ENCODE peak calls at places on chromosome 11, in seven cellular contexts. One of them, this sample, is unnamed.

GRCh38 chr11:61815790-61816735 is 740 bp downstream of the FADS1 start:
- DNase-seq in fibroblast of mammary gland: peak
- DNase-seq in CD8-positive, alpha-beta T cell: peak
- DNase-seq in cardiac muscle cell: peak
- DNase-seq in osteocyte: no peak
- DNase-seq in GM23338: peak
- DNase-seq in kidney epithelial cell: no peak
- DNase-seq in this sample: no peak

GRCh38 chr11:75428301-75428724 is 4.7 kb downstream of the KLHL35 start:
- DNase-seq in cardiac muscle cell: peak
- DNase-seq in kidney epithelial cell: peak
- DNase-seq in fibroblast of mammary gland: peak
- DNase-seq in CD8-positive, alpha-beta T cell: peak
- DNase-seq in osteocyte: no peak
- DNase-seq in GM23338: peak
- DNase-seq in this sample: peak

GRCh38 chr11:61298663-61299244 is 3.6 kb upstream of the VWCE start:
- DNase-seq in osteocyte: no peak
- DNase-seq in CD8-positive, alpha-beta T cell: no peak
- DNase-seq in cardiac muscle cell: no peak
- DNase-seq in fibroblast of mammary gland: no peak
- DNase-seq in kidney epithelial cell: no peak
- DNase-seq in GM23338: no peak
- DNase-seq in this sample: no peak

GRCh38 chr11:93908689-93909088 is 58.3 kb upstream of the VSTM5 start:
- DNase-seq in cardiac muscle cell: no peak
- DNase-seq in CD8-positive, alpha-beta T cell: no peak
- DNase-seq in GM23338: peak
- DNase-seq in kidney epithelial cell: peak
- DNase-seq in fibroblast of mammary gland: peak
- DNase-seq in osteocyte: no peak
- DNase-seq in this sample: no peak

GRCh38 chr11:128520886-128521696 is 66.3 kb downstream of the ETS1 start:
- DNase-seq in fibroblast of mammary gland: peak
- DNase-seq in osteocyte: no peak
- DNase-seq in kidney epithelial cell: no peak
- DNase-seq in GM23338: no peak
- DNase-seq in CD8-positive, alpha-beta T cell: no peak
- DNase-seq in cardiac muscle cell: no peak
- DNase-seq in this sample: no peak

GRCh38 chr11:102116453-102117205 is 6.4 kb downstream of the YAP1 start:
- DNase-seq in cardiac muscle cell: no peak
- DNase-seq in osteocyte: no peak
- DNase-seq in GM23338: no peak
- DNase-seq in kidney epithelial cell: no peak
- DNase-seq in CD8-positive, alpha-beta T cell: no peak
- DNase-seq in fibroblast of mammary gland: no peak
- DNase-seq in this sample: no peak

GRCh38 chr11:21806982-21807749 is 385.7 kb upstream of the ANO5 start:
- DNase-seq in cardiac muscle cell: no peak
- DNase-seq in CD8-positive, alpha-beta T cell: no peak
- DNase-seq in osteocyte: no peak
- DNase-seq in kidney epithelial cell: no peak
- DNase-seq in GM23338: no peak
- DNase-seq in fibroblast of mammary gland: no peak
- DNase-seq in this sample: no peak

GRCh38 chr11:79342686-79343085 is 98.1 kb downstream of the TENM4 start:
- DNase-seq in fibroblast of mammary gland: no peak
- DNase-seq in CD8-positive, alpha-beta T cell: no peak
- DNase-seq in GM23338: no peak
- DNase-seq in osteocyte: no peak
- DNase-seq in cardiac muscle cell: no peak
- DNase-seq in kidney epithelial cell: no peak
- DNase-seq in this sample: no peak

GRCh38 chr11:27209562-27210005 is 153.4 kb downstream of the CCDC34 start:
- DNase-seq in cardiac muscle cell: peak
- DNase-seq in fibroblast of mammary gland: peak
- DNase-seq in CD8-positive, alpha-beta T cell: no peak
- DNase-seq in kidney epithelial cell: peak
- DNase-seq in osteocyte: no peak
- DNase-seq in GM23338: no peak
- DNase-seq in this sample: no peak

GRCh38 chr11:45238724-45239123 is 47.4 kb downstream of the SYT13 start:
- DNase-seq in kidney epithelial cell: peak
- DNase-seq in GM23338: no peak
- DNase-seq in cardiac muscle cell: no peak
- DNase-seq in CD8-positive, alpha-beta T cell: no peak
- DNase-seq in osteocyte: no peak
- DNase-seq in fibroblast of mammary gland: peak
- DNase-seq in this sample: no peak

GRCh38 chr11:126194121-126194543 is 17.3 kb downstream of the RPUSD4 start:
- DNase-seq in cardiac muscle cell: peak
- DNase-seq in osteocyte: no peak
- DNase-seq in fibroblast of mammary gland: peak
- DNase-seq in CD8-positive, alpha-beta T cell: no peak
- DNase-seq in GM23338: peak
- DNase-seq in kidney epithelial cell: no peak
- DNase-seq in this sample: peak

GRCh38 chr11:10927533-10927932 is 69.7 kb upstream of the ZBED5 start:
- DNase-seq in osteocyte: no peak
- DNase-seq in GM23338: no peak
- DNase-seq in CD8-positive, alpha-beta T cell: no peak
- DNase-seq in cardiac muscle cell: no peak
- DNase-seq in kidney epithelial cell: no peak
- DNase-seq in fibroblast of mammary gland: no peak
- DNase-seq in this sample: no peak

GRCh38 chr11:60084866-60085265 is 3.6 kb upstream of the MS4A2 start:
- DNase-seq in GM23338: no peak
- DNase-seq in cardiac muscle cell: no peak
- DNase-seq in fibroblast of mammary gland: no peak
- DNase-seq in kidney epithelial cell: no peak
- DNase-seq in CD8-positive, alpha-beta T cell: no peak
- DNase-seq in osteocyte: no peak
- DNase-seq in this sample: no peak

GRCh38 chr11:103700605-103701004 is 335.8 kb upstream of the DDI1 start:
- DNase-seq in osteocyte: no peak
- DNase-seq in CD8-positive, alpha-beta T cell: no peak
- DNase-seq in kidney epithelial cell: no peak
- DNase-seq in cardiac muscle cell: no peak
- DNase-seq in GM23338: no peak
- DNase-seq in fibroblast of mammary gland: peak
- DNase-seq in this sample: no peak

GRCh38 chr11:124327775-124328174 is 7.8 kb upstream of the OR8D2 start:
- DNase-seq in osteocyte: no peak
- DNase-seq in cardiac muscle cell: no peak
- DNase-seq in fibroblast of mammary gland: no peak
- DNase-seq in kidney epithelial cell: no peak
- DNase-seq in CD8-positive, alpha-beta T cell: no peak
- DNase-seq in GM23338: no peak
- DNase-seq in this sample: no peak

GRCh38 chr11:8638300-8638699 is 44.2 kb downstream of the TRIM66 start:
- DNase-seq in osteocyte: no peak
- DNase-seq in GM23338: peak
- DNase-seq in cardiac muscle cell: no peak
- DNase-seq in fibroblast of mammary gland: peak
- DNase-seq in CD8-positive, alpha-beta T cell: no peak
- DNase-seq in kidney epithelial cell: peak
- DNase-seq in this sample: no peak

GRCh38 chr11:1844221-1845094 is 5.7 kb downstream of the TNNI2 start:
- DNase-seq in fibroblast of mammary gland: peak
- DNase-seq in kidney epithelial cell: no peak
- DNase-seq in CD8-positive, alpha-beta T cell: no peak
- DNase-seq in GM23338: no peak
- DNase-seq in osteocyte: no peak
- DNase-seq in cardiac muscle cell: no peak
- DNase-seq in this sample: no peak

GRCh38 chr11:18633256-18634139 is 644 bp downstream of the SPTY2D1 start:
- DNase-seq in osteocyte: no peak
- DNase-seq in fibroblast of mammary gland: peak
- DNase-seq in cardiac muscle cell: no peak
- DNase-seq in GM23338: peak
- DNase-seq in CD8-positive, alpha-beta T cell: peak
- DNase-seq in kidney epithelial cell: no peak
- DNase-seq in this sample: no peak

GRCh38 chr11:40269865-40270264 is 1189.6 kb downstream of the LRRC4C start:
- DNase-seq in cardiac muscle cell: no peak
- DNase-seq in fibroblast of mammary gland: no peak
- DNase-seq in CD8-positive, alpha-beta T cell: no peak
- DNase-seq in osteocyte: no peak
- DNase-seq in kidney epithelial cell: no peak
- DNase-seq in GM23338: no peak
- DNase-seq in this sample: no peak

GRCh38 chr11:75325713-75326438 is 25.6 kb downstream of the ARRB1 start:
- DNase-seq in osteocyte: no peak
- DNase-seq in kidney epithelial cell: peak
- DNase-seq in fibroblast of mammary gland: peak
- DNase-seq in CD8-positive, alpha-beta T cell: no peak
- DNase-seq in cardiac muscle cell: no peak
- DNase-seq in GM23338: no peak
- DNase-seq in this sample: no peak

GRCh38 chr11:76984741-76985140 is 49.5 kb upstream of the B3GNT6 start:
- DNase-seq in CD8-positive, alpha-beta T cell: no peak
- DNase-seq in cardiac muscle cell: no peak
- DNase-seq in GM23338: no peak
- DNase-seq in kidney epithelial cell: no peak
- DNase-seq in fibroblast of mammary gland: no peak
- DNase-seq in osteocyte: no peak
- DNase-seq in this sample: no peak

GRCh38 chr11:101126551-101127347 is 2.9 kb downstream of the PGR start:
- DNase-seq in GM23338: peak
- DNase-seq in osteocyte: no peak
- DNase-seq in fibroblast of mammary gland: peak
- DNase-seq in CD8-positive, alpha-beta T cell: no peak
- DNase-seq in kidney epithelial cell: peak
- DNase-seq in cardiac muscle cell: peak
- DNase-seq in this sample: no peak

GRCh38 chr11:30468881-30469280 is 117.3 kb downstream of the MPPED2 start:
- DNase-seq in osteocyte: no peak
- DNase-seq in CD8-positive, alpha-beta T cell: no peak
- DNase-seq in cardiac muscle cell: no peak
- DNase-seq in fibroblast of mammary gland: no peak
- DNase-seq in kidney epithelial cell: no peak
- DNase-seq in GM23338: no peak
- DNase-seq in this sample: no peak

GRCh38 chr11:119863811-119864601 is 135.0 kb upstream of the NECTIN1 start:
- DNase-seq in cardiac muscle cell: no peak
- DNase-seq in GM23338: peak
- DNase-seq in fibroblast of mammary gland: no peak
- DNase-seq in osteocyte: no peak
- DNase-seq in kidney epithelial cell: no peak
- DNase-seq in CD8-positive, alpha-beta T cell: no peak
- DNase-seq in this sample: peak

DNA sequence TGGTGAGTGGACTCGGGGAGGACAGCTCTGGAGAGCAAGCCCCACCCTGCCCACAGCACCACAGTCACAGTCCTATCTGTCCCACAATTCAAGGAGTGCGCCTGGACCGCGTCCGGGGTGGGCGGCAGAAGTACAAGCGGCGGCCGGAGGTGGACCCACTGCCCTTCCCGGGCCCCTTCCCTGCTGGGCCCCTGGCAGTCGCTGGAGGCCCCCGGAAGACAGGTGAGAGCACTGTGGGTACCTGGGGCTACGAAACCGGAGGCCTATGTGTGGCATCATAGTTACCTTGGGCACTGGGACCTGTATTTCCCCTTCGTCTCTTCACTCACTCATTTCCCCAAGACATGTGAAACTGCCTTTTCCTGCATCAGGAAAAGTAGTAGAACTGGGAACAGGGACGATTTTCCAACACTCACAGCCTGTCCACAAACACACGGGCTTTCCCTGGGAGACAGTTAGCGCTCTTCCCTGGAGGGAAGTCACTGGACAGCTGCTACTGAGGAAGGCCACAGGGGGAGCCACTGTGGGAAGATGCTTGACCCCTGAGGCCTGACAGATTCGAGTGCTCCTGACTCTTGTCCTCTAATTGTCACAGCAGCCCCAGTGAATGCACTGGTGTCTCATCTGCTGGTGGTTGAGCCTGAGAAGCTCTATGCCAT is 3.1 kb downstream of the TRMT112 start:
- DNase-seq in CD8-positive, alpha-beta T cell: no peak
- DNase-seq in kidney epithelial cell: no peak
- DNase-seq in GM23338: peak
- DNase-seq in osteocyte: no peak
- DNase-seq in cardiac muscle cell: no peak
- DNase-seq in fibroblast of mammary gland: no peak
- DNase-seq in this sample: no peak
- TF ChIP-seq CTCF in CD8-positive, alpha-beta T cell: no peak
- TF ChIP-seq CTCF in kidney epithelial cell: peak
- TF ChIP-seq CTCF in GM23338: peak
- TF ChIP-seq CTCF in osteocyte: no peak
- TF ChIP-seq CTCF in cardiac muscle cell: peak
- TF ChIP-seq CTCF in fibroblast of mammary gland: peak
- TF ChIP-seq CTCF in this sample: no peak

DNA sequence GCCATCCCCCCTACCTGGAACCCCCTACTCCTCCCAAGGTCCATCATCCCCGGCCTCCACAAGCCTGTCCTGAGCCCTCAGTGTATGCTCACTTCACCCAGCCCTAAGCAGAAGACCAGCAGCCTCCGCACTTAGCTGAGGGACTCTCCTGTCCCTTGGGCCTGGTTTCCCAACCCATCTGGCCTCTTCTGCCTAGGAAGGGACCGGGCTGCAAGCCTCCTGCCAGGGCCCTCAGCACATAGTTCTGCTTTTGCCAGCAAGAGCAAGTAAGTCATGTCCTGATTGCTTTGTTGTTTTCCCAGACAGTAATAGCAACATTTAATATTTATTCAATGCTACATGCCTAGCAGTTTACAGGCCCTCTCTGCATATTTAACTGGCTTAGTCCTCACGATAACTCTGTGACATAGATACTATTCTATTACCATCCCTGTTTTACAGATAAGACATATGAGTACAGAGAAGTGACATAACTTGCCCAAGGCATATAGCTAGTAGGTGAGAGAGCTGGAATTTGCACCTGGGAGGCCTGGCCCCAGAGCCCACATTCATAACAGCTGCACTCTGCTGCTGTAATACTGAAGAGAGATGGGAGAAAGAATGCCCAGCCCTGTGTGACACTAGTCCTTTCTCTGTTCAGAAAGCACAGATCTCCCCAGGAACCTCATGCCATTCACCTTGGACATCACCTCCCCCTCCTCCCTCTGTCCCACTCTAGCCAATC is 139.2 kb downstream of the PARVA start:
- DNase-seq in cardiac muscle cell: no peak
- DNase-seq in CD8-positive, alpha-beta T cell: no peak
- DNase-seq in osteocyte: no peak
- DNase-seq in kidney epithelial cell: no peak
- DNase-seq in GM23338: no peak
- DNase-seq in fibroblast of mammary gland: no peak
- DNase-seq in this sample: no peak
- TF ChIP-seq CTCF in cardiac muscle cell: no peak
- TF ChIP-seq CTCF in CD8-positive, alpha-beta T cell: no peak
- TF ChIP-seq CTCF in osteocyte: no peak
- TF ChIP-seq CTCF in kidney epithelial cell: no peak
- TF ChIP-seq CTCF in GM23338: no peak
- TF ChIP-seq CTCF in fibroblast of mammary gland: no peak
- TF ChIP-seq CTCF in this sample: no peak

GRCh38 chr11:111565111-111565720 is 24.7 kb downstream of the LAYN start:
- DNase-seq in kidney epithelial cell: no peak
- DNase-seq in CD8-positive, alpha-beta T cell: peak
- DNase-seq in GM23338: peak
- DNase-seq in cardiac muscle cell: peak
- DNase-seq in fibroblast of mammary gland: peak
- DNase-seq in osteocyte: peak
- DNase-seq in this sample: peak
- TF ChIP-seq CTCF in kidney epithelial cell: peak
- TF ChIP-seq CTCF in CD8-positive, alpha-beta T cell: peak
- TF ChIP-seq CTCF in GM23338: peak
- TF ChIP-seq CTCF in cardiac muscle cell: peak
- TF ChIP-seq CTCF in fibroblast of mammary gland: peak
- TF ChIP-seq CTCF in osteocyte: peak
- TF ChIP-seq CTCF in this sample: peak

GRCh38 chr11:69200331-69201047 is 44.8 kb downstream of the SMIM38 start:
- DNase-seq in CD8-positive, alpha-beta T cell: no peak
- DNase-seq in osteocyte: no peak
- DNase-seq in kidney epithelial cell: no peak
- DNase-seq in cardiac muscle cell: no peak
- DNase-seq in fibroblast of mammary gland: no peak
- DNase-seq in GM23338: peak
- DNase-seq in this sample: no peak
- TF ChIP-seq CTCF in CD8-positive, alpha-beta T cell: no peak
- TF ChIP-seq CTCF in osteocyte: no peak
- TF ChIP-seq CTCF in kidney epithelial cell: no peak
- TF ChIP-seq CTCF in cardiac muscle cell: no peak
- TF ChIP-seq CTCF in fibroblast of mammary gland: no peak
- TF ChIP-seq CTCF in GM23338: peak
- TF ChIP-seq CTCF in this sample: no peak